ENCODE peak calls at places on chromosomes 11 and 22, in six cellular contexts. A, Z, X, O, N and D are unnamed samples.

GRCh38 chr11:116301141-116301540 is 471.6 kb downstream of the BUD13 start:
- DNase-seq in Z (no peak), O (no peak), N (no peak), X (no peak), A (no peak), D (no peak)

GRCh38 chr11:87597696-87598095 is 560.0 kb downstream of the TMEM135 start:
- DNase-seq in Z (no peak), A (no peak), O (no peak), X (no peak), N (no peak), D (no peak)

GRCh38 chr11:15300282-15300681 is 185.6 kb downstream of the INSC start:
- DNase-seq in A (no peak), X (no peak), Z (no peak), N (no peak), O (no peak), D (no peak)

GRCh38 chr11:115581871-115582639 is 77.8 kb upstream of the CADM1 start:
- DNase-seq in X (peak), O (no peak), Z (peak), N (peak), A (no peak), D (peak)

GRCh38 chr22:49345896-49346295 is 481.8 kb downstream of the BRD1 start:
- DNase-seq in Z (no peak), A (no peak), O (no peak), N (no peak), X (no peak), D (no peak)

GRCh38 chr11:94036096-94036495 is 14.9 kb downstream of the HEPHL1 start:
- DNase-seq in O (no peak), X (no peak), A (no peak), Z (no peak), N (no peak), D (no peak)

GRCh38 chr11:35158371-35159081 is 19.6 kb downstream of the CD44 start:
- DNase-seq in Z (no peak), N (no peak), O (no peak), X (no peak), A (no peak), D (no peak)

GRCh38 chr22:45029501-45029900 is 19.7 kb upstream of the PHF21B start:
- DNase-seq in A (no peak), Z (no peak), N (no peak), X (no peak), O (no peak), D (no peak)

GRCh38 chr22:43776081-43776670 is 35.9 kb downstream of the EFCAB6 start:
- DNase-seq in N (no peak), Z (no peak), X (peak), A (no peak), O (no peak), D (no peak)

GRCh38 chr22:48372395-48372794 is 1455.3 kb downstream of the BRD1 start:
- DNase-seq in N (peak), A (no peak), X (no peak), Z (no peak), O (no peak), D (no peak)

GRCh38 chr11:85756401-85757200 is 54.3 kb downstream of the SYTL2 start:
- DNase-seq in N (no peak), A (no peak), X (no peak), O (no peak), Z (no peak), D (no peak)

GRCh38 chr11:12171921-12172320 is 61.5 kb downstream of the MICAL2 start:
- DNase-seq in O (no peak), N (no peak), Z (no peak), A (no peak), X (no peak), D (no peak)

GRCh38 chr22:48627203-48627602 is 1200.5 kb downstream of the BRD1 start:
- DNase-seq in A (no peak), X (no peak), Z (no peak), O (no peak), N (no peak), D (no peak)

GRCh38 chr11:36304349-36304748 is 8.3 kb downstream of the PRR5L start:
- DNase-seq in Z (no peak), N (no peak), A (no peak), X (peak), O (no peak), D (no peak)